ENCODE peak calls at places on chromosomes 5 and 9, in four cellular contexts. K is brain microvascular endothelial cell, S is spleen, X is tibial nerve. N is an unnamed sample. For H3K27me3, the result is how much of the 10 kb centered on the place peaks cover.

GRCh38 chr5:132246806-132247205 is 10.7 kb upstream of the PDLIM4 start:
- DNase-seq in K (no peak), S (no peak), X (no peak), N (no peak)

GRCh38 chr5:154038241-154038603 is 488 bp downstream of the FAM114A2 start:
- DNase-seq in K (peak), S (peak), X (no peak), N (no peak)

GRCh38 chr9:95511952-95512750 is 4.6 kb downstream of the PTCH1 start:
- DNase-seq in K (no peak), S (no peak), X (no peak), N (no peak)

GRCh38 chr5:133059621-133060020 is 7.8 kb downstream of the HSPA4 start:
- DNase-seq in K (no peak), S (no peak), X (no peak), N (no peak)

GRCh38 chr5:147407094-147407681 is 102.7 kb downstream of the DPYSL3 start:
- DNase-seq in K (peak), S (no peak), X (no peak), N (no peak)

GRCh38 chr9:71760901-71761300 is 7.4 kb downstream of the CEMIP2 start:
- DNase-seq in K (no peak), S (no peak), X (no peak), N (no peak)

GRCh38 chr9:78118742-78119473 is 87.3 kb upstream of the GNAQ start:
- DNase-seq in K (no peak), S (no peak), X (no peak), N (no peak)

GRCh38 chr5:98938459-98938858 is 9.7 kb upstream of the CHD1 start:
- DNase-seq in K (peak), S (no peak), X (no peak), N (no peak)

GRCh38 chr9:35748239-35748857 is 680 bp downstream of the GBA2 start:
- DNase-seq in K (no peak), S (no peak), X (no peak), N (no peak)
- H3K27ac ChIP-seq in K (peak), S (peak), X (peak), N (peak)

DNA sequence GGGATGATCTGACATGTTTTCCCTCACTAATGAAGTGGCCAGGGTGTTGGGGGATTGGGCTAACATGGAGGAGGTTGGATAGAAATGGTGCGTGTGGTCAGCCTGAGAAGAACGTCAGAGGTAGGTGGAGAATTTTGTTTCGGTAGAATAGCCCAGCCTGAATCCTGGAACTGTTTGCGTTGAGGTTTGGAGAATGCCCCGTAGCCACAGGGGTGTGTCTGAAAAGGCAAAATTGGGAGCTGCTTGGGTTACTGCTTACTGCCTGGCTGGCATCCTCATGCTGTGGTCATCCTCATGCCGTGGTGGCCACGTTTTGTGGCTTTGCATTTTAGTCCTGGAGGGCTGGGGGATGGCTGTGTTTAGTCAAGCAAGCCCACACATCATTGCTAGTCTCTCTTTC is 236.9 kb downstream of the GOLPH3 start:
- DNase-seq in K (no peak), S (no peak), X (no peak), N (no peak)
- H3K27me3 ChIP-seq in K (under half), S (under half), X (under half), N (under half)

GRCh38 chr9:33024126-33024965 is 727 bp upstream of the DNAJA1 start:
- DNase-seq in K (peak), S (no peak), X (no peak), N (no peak)

GRCh38 chr9:33023661-33024060 is 1.4 kb upstream of the DNAJA1 start:
- DNase-seq in K (no peak), S (no peak), X (no peak), N (no peak)

GRCh38 chr9:33024966-33025571 is at the start of gene DNAJA1:
- DNase-seq in K (peak), S (peak), X (peak), N (peak)

GRCh38 chr9:33022303-33022702 is 2.8 kb upstream of the DNAJA1 start:
- DNase-seq in K (no peak), S (no peak), X (no peak), N (no peak)

DNA sequence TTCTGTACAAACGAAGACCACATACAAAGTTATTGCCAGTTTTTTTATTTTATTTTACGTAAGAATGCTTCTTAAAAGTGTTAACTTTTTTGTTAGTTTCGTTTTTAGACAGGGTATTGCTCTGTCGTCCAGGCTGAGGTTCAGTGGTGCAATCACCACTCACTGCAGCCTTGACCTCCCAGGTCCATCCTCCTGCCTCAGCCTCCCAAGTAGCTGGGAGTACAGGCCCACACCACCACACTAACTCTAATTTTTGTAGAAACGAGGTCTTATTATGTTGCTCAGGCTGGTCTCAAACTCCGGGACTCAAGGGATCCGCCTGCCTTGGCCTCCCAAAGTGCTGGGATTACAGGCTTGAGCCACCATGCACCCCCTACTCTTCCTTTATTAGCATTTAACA is 2.3 kb upstream of the DNAJA1 start:
- DNase-seq in K (no peak), S (no peak), X (no peak), N (no peak)
- H3K27ac ChIP-seq in K (no peak), S (no peak), X (peak), N (no peak)

GRCh38 chr9:122218885-122219855 is 9.6 kb downstream of the LHX6 start:
- DNase-seq in K (no peak), S (no peak), X (no peak), N (no peak)

GRCh38 chr9:122218070-122218884 is 10.5 kb downstream of the LHX6 start:
- DNase-seq in K (no peak), S (no peak), X (no peak), N (no peak)

GRCh38 chr9:122220673-122221222 is 8.0 kb downstream of the LHX6 start:
- DNase-seq in K (no peak), S (no peak), X (no peak), N (no peak)

GRCh38 chr9:122221223-122221811 is 7.4 kb downstream of the LHX6 start:
- DNase-seq in K (no peak), S (no peak), X (no peak), N (no peak)

DNA sequence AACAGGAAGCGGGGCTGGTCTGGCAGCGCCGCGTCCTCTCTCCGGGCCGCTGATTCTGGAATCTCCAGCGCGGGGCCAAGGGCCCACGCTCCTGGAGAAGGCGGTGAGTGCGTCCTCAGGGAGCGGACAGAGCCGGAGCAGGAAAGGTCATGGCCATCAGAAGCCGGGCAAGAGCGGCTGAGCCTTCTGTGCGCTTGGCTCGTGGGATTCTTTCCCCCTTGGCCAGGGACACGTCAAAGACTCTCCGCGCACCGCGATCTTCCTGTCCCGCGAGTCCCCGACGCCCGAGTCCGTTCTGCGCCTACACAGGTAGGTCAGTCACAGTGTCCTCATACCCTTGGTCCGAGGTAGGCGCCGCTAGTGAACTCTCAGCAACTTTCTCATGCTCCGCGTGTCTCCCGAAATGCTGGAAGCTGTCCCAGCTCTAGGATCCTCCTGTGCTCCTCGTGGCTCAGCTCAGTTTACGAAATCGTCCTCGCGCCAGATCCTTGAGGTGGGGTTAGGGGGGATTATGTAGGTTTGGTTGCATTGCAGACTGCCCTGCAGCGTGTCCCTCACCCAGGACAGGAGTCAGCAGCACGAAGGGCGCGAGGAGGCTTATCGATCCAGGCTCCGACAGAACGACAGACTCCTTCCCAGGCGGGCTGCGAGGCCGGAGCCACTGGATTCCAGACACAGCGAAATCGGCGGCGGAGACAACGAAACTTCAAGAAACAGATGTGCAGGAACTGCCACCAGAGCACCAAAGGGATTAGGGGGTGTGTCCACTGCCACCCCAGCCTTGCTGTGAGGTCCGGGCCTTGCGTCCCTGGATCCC is 8.7 kb downstream of the LHX6 start:
- DNase-seq in K (no peak), S (no peak), X (no peak), N (no peak)
- H3K27me3 ChIP-seq in K (half or more), S (half or more), X (half or more), N (half or more)